ENCODE peak calls at places on chromosomes 12 and 14, in ten cellular contexts. A, J, M, I, P, C, O, Z, R and Y are unnamed samples.

GRCh38 chr14:85532981-85533820 is 3.3 kb downstream of the FLRT2 start:
- DNase-seq in A (peak; percentile 72), J (peak; percentile 95), M (no peak), I (peak; percentile 66), P (no peak), C (peak; percentile 94), O (peak; percentile 72), Z (peak; percentile 42), R (peak; percentile 89), Y (no peak)

GRCh38 chr12:113179023-113179422 is 6.3 kb downstream of the DDX54 start:
- DNase-seq in A (no peak), J (no peak), M (no peak), I (no peak), P (no peak), C (no peak), O (no peak), Z (no peak), R (peak; percentile 76), Y (no peak)

GRCh38 chr14:70782361-70782760 is 27.0 kb downstream of the MAP3K9 start:
- DNase-seq in A (no peak), J (no peak), M (no peak), I (no peak), P (no peak), C (no peak), O (no peak), Z (no peak), R (no peak), Y (peak; percentile 58)

GRCh38 chr12:96500686-96501085 is 11.3 kb downstream of the CFAP54 start:
- DNase-seq in A (no peak), J (no peak), M (no peak), I (no peak), P (no peak), C (no peak), O (peak; percentile 22), Z (no peak), R (no peak), Y (no peak)

GRCh38 chr12:85155791-85156190 is 119.6 kb downstream of the LRRIQ1 start:
- DNase-seq in A (no peak), J (peak; percentile 69), M (peak; percentile 18), I (no peak), P (no peak), C (no peak), O (no peak), Z (no peak), R (no peak), Y (no peak)

GRCh38 chr12:25962932-25963525 is 4.5 kb downstream of the RASSF8 start:
- DNase-seq in A (no peak), J (no peak), M (no peak), I (no peak), P (no peak), C (no peak), O (peak; percentile 28), Z (peak; percentile 33), R (no peak), Y (no peak)

GRCh38 chr12:6145584-6145983 is 21.1 kb upstream of the VWF start:
- DNase-seq in A (no peak), J (no peak), M (no peak), I (no peak), P (no peak), C (no peak), O (no peak), Z (no peak), R (no peak), Y (no peak)

GRCh38 chr12:110726018-110726417 is 16.7 kb downstream of the PPP1CC start:
- DNase-seq in A (no peak), J (no peak), M (no peak), I (no peak), P (no peak), C (peak; percentile 17), O (no peak), Z (no peak), R (no peak), Y (no peak)

GRCh38 chr14:38882533-38882932 is 220.5 kb downstream of the SEC23A start:
- DNase-seq in A (no peak), J (no peak), M (no peak), I (no peak), P (no peak), C (no peak), O (no peak), Z (no peak), R (no peak), Y (no peak)

GRCh38 chr12:28759334-28759733 is 389.7 kb upstream of the FAR2 start:
- DNase-seq in A (no peak), J (peak; percentile 83), M (peak; percentile 99), I (no peak), P (no peak), C (peak; percentile 87), O (no peak), Z (no peak), R (no peak), Y (no peak)

GRCh38 chr12:20011200-20011599 is 357.1 kb upstream of the PDE3A start:
- DNase-seq in A (no peak), J (no peak), M (no peak), I (no peak), P (peak; percentile 69), C (no peak), O (no peak), Z (no peak), R (no peak), Y (peak; percentile 16)

GRCh38 chr12:105083551-105084105 is 630 bp downstream of the ALDH1L2 start:
- DNase-seq in A (peak; percentile 78), J (peak; percentile 37), M (no peak), I (no peak), P (peak; percentile 48), C (no peak), O (peak; percentile 61), Z (peak; percentile 58), R (no peak), Y (peak; percentile 18)
- H3K36me3 ChIP-seq in A (no peaks in the 10 kb centered on the region), J (no peaks in the 10 kb centered on the region), M (no peaks in the 10 kb centered on the region), I (no peaks in the 10 kb centered on the region), P (no peaks in the 10 kb centered on the region), C (no peaks in the 10 kb centered on the region), O (no peaks in the 10 kb centered on the region), Z (no peaks in the 10 kb centered on the region), R (no peaks in the 10 kb centered on the region), Y (no peaks in the 10 kb centered on the region)

DNA sequence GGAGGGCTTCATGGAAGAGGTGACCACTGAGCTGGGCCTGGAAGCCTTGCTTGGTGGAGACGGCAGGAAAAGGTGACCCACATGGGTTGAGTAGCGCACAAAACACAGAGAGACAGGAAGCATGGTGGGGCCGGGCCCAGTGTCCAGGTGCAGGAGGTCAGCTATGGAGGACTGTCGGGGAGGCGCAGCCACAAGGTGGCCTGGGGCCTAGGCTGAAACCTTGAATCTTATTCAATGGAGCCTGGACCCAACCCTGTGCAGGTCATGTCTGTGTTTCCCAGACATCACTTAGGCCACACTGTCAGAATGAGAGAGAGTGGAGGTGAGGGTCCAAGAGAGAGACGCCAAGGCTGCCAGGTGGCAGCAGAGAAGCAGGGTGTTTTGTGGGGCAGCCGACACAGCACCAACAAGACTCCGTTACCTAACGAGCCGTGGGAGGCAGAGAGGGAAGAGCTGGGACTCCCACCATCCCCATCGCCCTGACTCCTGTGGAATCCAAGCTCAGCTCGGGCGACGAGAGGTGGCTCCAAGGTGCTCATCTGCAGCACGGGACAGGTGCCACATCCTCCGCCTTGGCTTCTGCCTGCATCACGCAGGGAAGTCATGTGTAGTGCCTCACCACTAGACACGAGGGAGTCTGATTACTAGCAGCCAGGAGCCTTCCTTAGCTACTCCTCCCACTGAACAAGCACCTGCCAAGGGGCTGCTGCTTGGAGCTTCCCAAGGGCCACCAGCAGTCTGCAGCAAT is 38.7 kb downstream of the DEGS2 start:
- DNase-seq in A (no peak), J (no peak), M (no peak), I (no peak), P (no peak), C (no peak), O (no peak), Z (no peak), R (no peak), Y (no peak)
- H3K36me3 ChIP-seq in A (no peaks in the 10 kb centered on the region), J (no peaks in the 10 kb centered on the region), M (peaks cover 7% of the 10 kb centered on the region), I (peaks cover 33% of the 10 kb centered on the region), P (no peaks in the 10 kb centered on the region), C (peaks cover 3% of the 10 kb centered on the region), O (no peaks in the 10 kb centered on the region), Z (no peaks in the 10 kb centered on the region), R (no peaks in the 10 kb centered on the region), Y (peaks cover 6% of the 10 kb centered on the region)

GRCh38 chr12:108815369-108815768 is 42.0 kb downstream of the SSH1 start:
- DNase-seq in A (no peak), J (no peak), M (no peak), I (no peak), P (no peak), C (no peak), O (no peak), Z (no peak), R (no peak), Y (no peak)

GRCh38 chr12:108817909-108818308 is 39.5 kb downstream of the SSH1 start:
- DNase-seq in A (no peak), J (no peak), M (no peak), I (no peak), P (no peak), C (no peak), O (no peak), Z (no peak), R (no peak), Y (no peak)

GRCh38 chr12:108814462-108815211 is 42.7 kb downstream of the SSH1 start:
- DNase-seq in A (no peak), J (no peak), M (no peak), I (no peak), P (no peak), C (no peak), O (no peak), Z (no peak), R (peak; percentile 84), Y (no peak)

GRCh38 chr12:108815875-108816594 is 41.3 kb downstream of the SSH1 start:
- DNase-seq in A (no peak), J (no peak), M (no peak), I (no peak), P (no peak), C (no peak), O (no peak), Z (no peak), R (no peak), Y (no peak)

DNA sequence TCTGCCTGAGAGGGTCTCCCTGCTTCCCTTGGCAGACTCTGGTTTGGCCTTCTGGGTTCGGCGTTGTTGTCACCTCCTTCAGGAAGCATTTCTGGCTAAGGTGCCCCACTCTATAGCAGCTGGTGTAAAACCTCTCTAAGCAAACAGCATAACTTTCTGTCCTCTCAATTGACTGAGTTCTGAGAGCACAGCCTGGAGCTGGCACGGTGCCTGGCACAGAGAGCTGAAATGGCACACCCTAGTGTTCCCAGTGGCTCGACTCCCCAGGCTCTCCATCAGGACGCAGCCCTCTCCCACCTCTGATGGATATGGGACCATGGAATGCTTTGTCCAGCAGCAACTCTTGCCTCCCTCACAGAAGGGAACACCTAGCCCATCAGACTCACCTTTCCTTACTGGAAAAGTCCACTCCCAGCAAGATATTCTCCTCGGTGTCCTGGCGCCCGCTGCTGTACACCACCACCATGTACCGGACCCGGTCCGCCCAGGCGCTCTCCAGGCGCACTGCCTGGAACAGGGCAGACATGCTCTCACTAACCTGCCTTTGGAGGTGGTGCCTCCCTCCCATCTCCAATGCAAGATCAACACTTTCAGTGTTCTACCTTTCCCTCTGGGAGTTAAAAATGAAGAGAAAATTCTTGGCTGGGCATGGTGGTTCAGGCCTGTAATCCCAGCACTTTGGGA is 40.6 kb downstream of the SSH1 start:
- DNase-seq in A (peak; percentile 80), J (no peak), M (no peak), I (no peak), P (peak; percentile 67), C (no peak), O (peak; percentile 67), Z (no peak), R (peak; percentile 61), Y (no peak)
- H3K36me3 ChIP-seq in A (peaks cover 4% of the 10 kb centered on the region), J (no peaks in the 10 kb centered on the region), M (peaks cover 88% of the 10 kb centered on the region), I (peaks cover 83% of the 10 kb centered on the region), P (peaks cover 2% of the 10 kb centered on the region), C (peaks cover 65% of the 10 kb centered on the region), O (no peaks in the 10 kb centered on the region), Z (no peaks in the 10 kb centered on the region), R (peaks cover 14% of the 10 kb centered on the region), Y (peaks cover 34% of the 10 kb centered on the region)

GRCh38 chr12:57208946-57209282 is 7.7 kb upstream of the NXPH4 start:
- DNase-seq in A (peak; percentile 71), J (no peak), M (no peak), I (no peak), P (no peak), C (no peak), O (no peak), Z (no peak), R (peak; percentile 37), Y (no peak)
- H3K36me3 ChIP-seq in A (no peaks in the 10 kb centered on the region), J (peaks cover 7% of the 10 kb centered on the region), M (peaks cover 90% of the 10 kb centered on the region), I (no peaks in the 10 kb centered on the region), P (peaks cover 17% of the 10 kb centered on the region), C (peaks cover 12% of the 10 kb centered on the region), O (no peaks in the 10 kb centered on the region), Z (no peaks in the 10 kb centered on the region), R (peaks cover 18% of the 10 kb centered on the region), Y (peaks cover 73% of the 10 kb centered on the region)